ENCODE peak calls at places on chromosomes 11 and 22, in five cellular contexts. One of them, this sample, is unnamed.
A peak's percentile ranks its signal among the peaks of the same experiment; 100 is the strongest.

GRCh38 chr22:17772249-17772962 is 1.9 kb downstream of the BID start:
- DNase-seq in fibroblast of pulmonary artery: no peak
- DNase-seq in stimulated activated CD8-positive, alpha-beta memory T cell treated with anti-CD3 and anti-CD28 coated beads, Interleukin-12 subunit alpha, Interleukin-12 subunit beta, amount 100 ng/mL, for 1 hour: no peak
- DNase-seq in fibroblast of gingiva: peak; percentile 34
- DNase-seq in activated CD4-positive, CD25-positive, alpha-beta regulatory T cell: no peak
- DNase-seq in this sample: no peak

GRCh38 chr11:2204361-2205213 is 33.0 kb upstream of the TH start:
- DNase-seq in fibroblast of pulmonary artery: no peak
- DNase-seq in stimulated activated CD8-positive, alpha-beta memory T cell treated with anti-CD3 and anti-CD28 coated beads, Interleukin-12 subunit alpha, Interleukin-12 subunit beta, amount 100 ng/mL, for 1 hour: no peak
- DNase-seq in activated CD4-positive, CD25-positive, alpha-beta regulatory T cell: no peak
- DNase-seq in fibroblast of gingiva: no peak
- DNase-seq in this sample: no peak

GRCh38 chr11:64546176-64546575 is 44.8 kb upstream of the SLC22A12 start:
- DNase-seq in stimulated activated CD8-positive, alpha-beta memory T cell treated with anti-CD3 and anti-CD28 coated beads, Interleukin-12 subunit alpha, Interleukin-12 subunit beta, amount 100 ng/mL, for 1 hour: no peak
- DNase-seq in activated CD4-positive, CD25-positive, alpha-beta regulatory T cell: no peak
- DNase-seq in fibroblast of pulmonary artery: no peak
- DNase-seq in fibroblast of gingiva: no peak
- DNase-seq in this sample: no peak

GRCh38 chr11:94926698-94927237 is 46.6 kb downstream of the CWC15 start:
- DNase-seq in activated CD4-positive, CD25-positive, alpha-beta regulatory T cell: no peak
- DNase-seq in fibroblast of gingiva: peak; percentile 98
- DNase-seq in stimulated activated CD8-positive, alpha-beta memory T cell treated with anti-CD3 and anti-CD28 coated beads, Interleukin-12 subunit alpha, Interleukin-12 subunit beta, amount 100 ng/mL, for 1 hour: no peak
- DNase-seq in fibroblast of pulmonary artery: peak; percentile 98
- DNase-seq in this sample: peak; percentile 98

GRCh38 chr22:45834241-45834640 is 142.7 kb downstream of the WNT7B start:
- DNase-seq in activated CD4-positive, CD25-positive, alpha-beta regulatory T cell: no peak
- DNase-seq in fibroblast of gingiva: no peak
- DNase-seq in fibroblast of pulmonary artery: no peak
- DNase-seq in stimulated activated CD8-positive, alpha-beta memory T cell treated with anti-CD3 and anti-CD28 coated beads, Interleukin-12 subunit alpha, Interleukin-12 subunit beta, amount 100 ng/mL, for 1 hour: no peak
- DNase-seq in this sample: no peak

GRCh38 chr22:27554106-27554814 is 247.3 kb downstream of the MN1 start:
- DNase-seq in stimulated activated CD8-positive, alpha-beta memory T cell treated with anti-CD3 and anti-CD28 coated beads, Interleukin-12 subunit alpha, Interleukin-12 subunit beta, amount 100 ng/mL, for 1 hour: no peak
- DNase-seq in fibroblast of pulmonary artery: peak; percentile 55
- DNase-seq in fibroblast of gingiva: peak; percentile 62
- DNase-seq in activated CD4-positive, CD25-positive, alpha-beta regulatory T cell: no peak
- DNase-seq in this sample: no peak

GRCh38 chr11:14249121-14249963 is 109.6 kb downstream of the RRAS2 start:
- DNase-seq in activated CD4-positive, CD25-positive, alpha-beta regulatory T cell: peak; percentile 40
- DNase-seq in stimulated activated CD8-positive, alpha-beta memory T cell treated with anti-CD3 and anti-CD28 coated beads, Interleukin-12 subunit alpha, Interleukin-12 subunit beta, amount 100 ng/mL, for 1 hour: peak; percentile 64
- DNase-seq in fibroblast of gingiva: peak; percentile 55
- DNase-seq in fibroblast of pulmonary artery: peak; percentile 70
- DNase-seq in this sample: peak; percentile 70

GRCh38 chr22:24440718-24441405 is 13.5 kb downstream of the ADORA2A start:
- DNase-seq in fibroblast of pulmonary artery: no peak
- DNase-seq in fibroblast of gingiva: no peak
- DNase-seq in activated CD4-positive, CD25-positive, alpha-beta regulatory T cell: no peak
- DNase-seq in stimulated activated CD8-positive, alpha-beta memory T cell treated with anti-CD3 and anti-CD28 coated beads, Interleukin-12 subunit alpha, Interleukin-12 subunit beta, amount 100 ng/mL, for 1 hour: no peak
- DNase-seq in this sample: no peak

GRCh38 chr22:49772692-49773091 is 55.0 kb downstream of the BRD1 start:
- DNase-seq in fibroblast of pulmonary artery: no peak
- DNase-seq in activated CD4-positive, CD25-positive, alpha-beta regulatory T cell: no peak
- DNase-seq in stimulated activated CD8-positive, alpha-beta memory T cell treated with anti-CD3 and anti-CD28 coated beads, Interleukin-12 subunit alpha, Interleukin-12 subunit beta, amount 100 ng/mL, for 1 hour: no peak
- DNase-seq in fibroblast of gingiva: no peak
- DNase-seq in this sample: no peak

GRCh38 chr11:125199915-125200314 is 35.4 kb downstream of the PKNOX2 start:
- DNase-seq in activated CD4-positive, CD25-positive, alpha-beta regulatory T cell: no peak
- DNase-seq in fibroblast of gingiva: no peak
- DNase-seq in stimulated activated CD8-positive, alpha-beta memory T cell treated with anti-CD3 and anti-CD28 coated beads, Interleukin-12 subunit alpha, Interleukin-12 subunit beta, amount 100 ng/mL, for 1 hour: no peak
- DNase-seq in fibroblast of pulmonary artery: no peak
- DNase-seq in this sample: no peak

GRCh38 chr11:8613036-8613435 is 19.0 kb upstream of the STK33 start:
- DNase-seq in stimulated activated CD8-positive, alpha-beta memory T cell treated with anti-CD3 and anti-CD28 coated beads, Interleukin-12 subunit alpha, Interleukin-12 subunit beta, amount 100 ng/mL, for 1 hour: no peak
- DNase-seq in activated CD4-positive, CD25-positive, alpha-beta regulatory T cell: no peak
- DNase-seq in fibroblast of gingiva: no peak
- DNase-seq in fibroblast of pulmonary artery: no peak
- DNase-seq in this sample: peak; percentile 12

GRCh38 chr22:35627267-35628041 is 10.3 kb upstream of the MB start:
- DNase-seq in fibroblast of gingiva: peak; percentile 92
- DNase-seq in fibroblast of pulmonary artery: peak; percentile 91
- DNase-seq in activated CD4-positive, CD25-positive, alpha-beta regulatory T cell: peak; percentile 23
- DNase-seq in stimulated activated CD8-positive, alpha-beta memory T cell treated with anti-CD3 and anti-CD28 coated beads, Interleukin-12 subunit alpha, Interleukin-12 subunit beta, amount 100 ng/mL, for 1 hour: peak; percentile 18
- DNase-seq in this sample: peak; percentile 96

GRCh38 chr11:62400760-62401159 is 18.1 kb upstream of the SCGB1A1 start:
- DNase-seq in fibroblast of pulmonary artery: peak; percentile 82
- DNase-seq in activated CD4-positive, CD25-positive, alpha-beta regulatory T cell: no peak
- DNase-seq in stimulated activated CD8-positive, alpha-beta memory T cell treated with anti-CD3 and anti-CD28 coated beads, Interleukin-12 subunit alpha, Interleukin-12 subunit beta, amount 100 ng/mL, for 1 hour: no peak
- DNase-seq in fibroblast of gingiva: peak; percentile 90
- DNase-seq in this sample: peak; percentile 42

GRCh38 chr11:47786373-47786772 is 19.2 kb upstream of the FNBP4 start:
- DNase-seq in fibroblast of gingiva: peak; percentile 47
- DNase-seq in stimulated activated CD8-positive, alpha-beta memory T cell treated with anti-CD3 and anti-CD28 coated beads, Interleukin-12 subunit alpha, Interleukin-12 subunit beta, amount 100 ng/mL, for 1 hour: no peak
- DNase-seq in fibroblast of pulmonary artery: peak; percentile 62
- DNase-seq in activated CD4-positive, CD25-positive, alpha-beta regulatory T cell: no peak
- DNase-seq in this sample: peak; percentile 86

GRCh38 chr11:75330279-75330678 is 21.2 kb downstream of the ARRB1 start:
- DNase-seq in stimulated activated CD8-positive, alpha-beta memory T cell treated with anti-CD3 and anti-CD28 coated beads, Interleukin-12 subunit alpha, Interleukin-12 subunit beta, amount 100 ng/mL, for 1 hour: no peak
- DNase-seq in fibroblast of gingiva: peak; percentile 19
- DNase-seq in activated CD4-positive, CD25-positive, alpha-beta regulatory T cell: no peak
- DNase-seq in fibroblast of pulmonary artery: no peak
- DNase-seq in this sample: no peak

GRCh38 chr11:94602430-94603372 is 35.5 kb downstream of the PIWIL4 start:
- DNase-seq in fibroblast of pulmonary artery: peak; percentile 81
- DNase-seq in activated CD4-positive, CD25-positive, alpha-beta regulatory T cell: no peak
- DNase-seq in stimulated activated CD8-positive, alpha-beta memory T cell treated with anti-CD3 and anti-CD28 coated beads, Interleukin-12 subunit alpha, Interleukin-12 subunit beta, amount 100 ng/mL, for 1 hour: no peak
- DNase-seq in fibroblast of gingiva: peak; percentile 80
- DNase-seq in this sample: peak; percentile 78

GRCh38 chr11:12876988-12877387 is 132.1 kb upstream of the RASSF10 start:
- DNase-seq in activated CD4-positive, CD25-positive, alpha-beta regulatory T cell: no peak
- DNase-seq in stimulated activated CD8-positive, alpha-beta memory T cell treated with anti-CD3 and anti-CD28 coated beads, Interleukin-12 subunit alpha, Interleukin-12 subunit beta, amount 100 ng/mL, for 1 hour: no peak
- DNase-seq in fibroblast of pulmonary artery: no peak
- DNase-seq in fibroblast of gingiva: no peak
- DNase-seq in this sample: no peak

GRCh38 chr11:77250881-77251640 is 50.4 kb downstream of the GDPD4 start:
- DNase-seq in fibroblast of gingiva: no peak
- DNase-seq in stimulated activated CD8-positive, alpha-beta memory T cell treated with anti-CD3 and anti-CD28 coated beads, Interleukin-12 subunit alpha, Interleukin-12 subunit beta, amount 100 ng/mL, for 1 hour: no peak
- DNase-seq in activated CD4-positive, CD25-positive, alpha-beta regulatory T cell: no peak
- DNase-seq in fibroblast of pulmonary artery: peak; percentile 44
- DNase-seq in this sample: peak; percentile 11

GRCh38 chr11:84526250-84526649 is 1100.9 kb downstream of the DLG2 start:
- DNase-seq in activated CD4-positive, CD25-positive, alpha-beta regulatory T cell: no peak
- DNase-seq in stimulated activated CD8-positive, alpha-beta memory T cell treated with anti-CD3 and anti-CD28 coated beads, Interleukin-12 subunit alpha, Interleukin-12 subunit beta, amount 100 ng/mL, for 1 hour: no peak
- DNase-seq in fibroblast of gingiva: no peak
- DNase-seq in fibroblast of pulmonary artery: peak; percentile 2
- DNase-seq in this sample: no peak

GRCh38 chr11:129605815-129606214 is 209.8 kb upstream of the TMEM45B start:
- DNase-seq in fibroblast of pulmonary artery: no peak
- DNase-seq in activated CD4-positive, CD25-positive, alpha-beta regulatory T cell: no peak
- DNase-seq in stimulated activated CD8-positive, alpha-beta memory T cell treated with anti-CD3 and anti-CD28 coated beads, Interleukin-12 subunit alpha, Interleukin-12 subunit beta, amount 100 ng/mL, for 1 hour: no peak
- DNase-seq in fibroblast of gingiva: no peak
- DNase-seq in this sample: no peak

GRCh38 chr11:64138413-64138812 is 27.5 kb downstream of the MACROD1 start:
- DNase-seq in stimulated activated CD8-positive, alpha-beta memory T cell treated with anti-CD3 and anti-CD28 coated beads, Interleukin-12 subunit alpha, Interleukin-12 subunit beta, amount 100 ng/mL, for 1 hour: no peak
- DNase-seq in fibroblast of gingiva: no peak
- DNase-seq in fibroblast of pulmonary artery: no peak
- DNase-seq in activated CD4-positive, CD25-positive, alpha-beta regulatory T cell: no peak
- DNase-seq in this sample: no peak

GRCh38 chr22:49968831-49969661 is 8.5 kb downstream of the PIM3 start:
- DNase-seq in fibroblast of gingiva: no peak
- DNase-seq in fibroblast of pulmonary artery: no peak
- DNase-seq in activated CD4-positive, CD25-positive, alpha-beta regulatory T cell: no peak
- DNase-seq in stimulated activated CD8-positive, alpha-beta memory T cell treated with anti-CD3 and anti-CD28 coated beads, Interleukin-12 subunit alpha, Interleukin-12 subunit beta, amount 100 ng/mL, for 1 hour: no peak
- DNase-seq in this sample: no peak

GRCh38 chr11:92225206-92225562 is 566 bp downstream of the FAT3 start:
- DNase-seq in fibroblast of gingiva: no peak
- DNase-seq in stimulated activated CD8-positive, alpha-beta memory T cell treated with anti-CD3 and anti-CD28 coated beads, Interleukin-12 subunit alpha, Interleukin-12 subunit beta, amount 100 ng/mL, for 1 hour: no peak
- DNase-seq in fibroblast of pulmonary artery: peak; percentile 8
- DNase-seq in activated CD4-positive, CD25-positive, alpha-beta regulatory T cell: no peak
- DNase-seq in this sample: no peak

GRCh38 chr11:132471491-132471890 is 1060.8 kb downstream of the OPCML start:
- DNase-seq in stimulated activated CD8-positive, alpha-beta memory T cell treated with anti-CD3 and anti-CD28 coated beads, Interleukin-12 subunit alpha, Interleukin-12 subunit beta, amount 100 ng/mL, for 1 hour: no peak
- DNase-seq in fibroblast of gingiva: no peak
- DNase-seq in fibroblast of pulmonary artery: no peak
- DNase-seq in activated CD4-positive, CD25-positive, alpha-beta regulatory T cell: no peak
- DNase-seq in this sample: no peak

GRCh38 chr11:121630041-121630440 is 177.3 kb upstream of the SORL1-AS1 start:
- DNase-seq in fibroblast of gingiva: peak; percentile 66
- DNase-seq in stimulated activated CD8-positive, alpha-beta memory T cell treated with anti-CD3 and anti-CD28 coated beads, Interleukin-12 subunit alpha, Interleukin-12 subunit beta, amount 100 ng/mL, for 1 hour: no peak
- DNase-seq in fibroblast of pulmonary artery: peak; percentile 82
- DNase-seq in activated CD4-positive, CD25-positive, alpha-beta regulatory T cell: no peak
- DNase-seq in this sample: no peak

GRCh38 chr11:85414175-85414574 is 213.0 kb downstream of the DLG2 start:
- DNase-seq in activated CD4-positive, CD25-positive, alpha-beta regulatory T cell: no peak
- DNase-seq in fibroblast of pulmonary artery: no peak
- DNase-seq in fibroblast of gingiva: no peak
- DNase-seq in stimulated activated CD8-positive, alpha-beta memory T cell treated with anti-CD3 and anti-CD28 coated beads, Interleukin-12 subunit alpha, Interleukin-12 subunit beta, amount 100 ng/mL, for 1 hour: no peak
- DNase-seq in this sample: no peak

GRCh38 chr11:119790476-119790875 is 61.5 kb upstream of the NECTIN1 start:
- DNase-seq in fibroblast of pulmonary artery: no peak
- DNase-seq in activated CD4-positive, CD25-positive, alpha-beta regulatory T cell: no peak
- DNase-seq in fibroblast of gingiva: no peak
- DNase-seq in stimulated activated CD8-positive, alpha-beta memory T cell treated with anti-CD3 and anti-CD28 coated beads, Interleukin-12 subunit alpha, Interleukin-12 subunit beta, amount 100 ng/mL, for 1 hour: no peak
- DNase-seq in this sample: no peak

GRCh38 chr11:132992838-132993680 is 539.2 kb downstream of the OPCML start:
- DNase-seq in stimulated activated CD8-positive, alpha-beta memory T cell treated with anti-CD3 and anti-CD28 coated beads, Interleukin-12 subunit alpha, Interleukin-12 subunit beta, amount 100 ng/mL, for 1 hour: no peak
- DNase-seq in fibroblast of pulmonary artery: no peak
- DNase-seq in fibroblast of gingiva: no peak
- DNase-seq in activated CD4-positive, CD25-positive, alpha-beta regulatory T cell: no peak
- DNase-seq in this sample: no peak

GRCh38 chr11:2804189-2804588 is 81.4 kb downstream of the CDKN1C start:
- DNase-seq in fibroblast of gingiva: no peak
- DNase-seq in fibroblast of pulmonary artery: no peak
- DNase-seq in stimulated activated CD8-positive, alpha-beta memory T cell treated with anti-CD3 and anti-CD28 coated beads, Interleukin-12 subunit alpha, Interleukin-12 subunit beta, amount 100 ng/mL, for 1 hour: no peak
- DNase-seq in activated CD4-positive, CD25-positive, alpha-beta regulatory T cell: no peak
- DNase-seq in this sample: no peak

GRCh38 chr11:6431861-6432260 is 8.9 kb downstream of the HPX start:
- DNase-seq in fibroblast of gingiva: peak; percentile 81
- DNase-seq in fibroblast of pulmonary artery: peak; percentile 50
- DNase-seq in activated CD4-positive, CD25-positive, alpha-beta regulatory T cell: no peak
- DNase-seq in stimulated activated CD8-positive, alpha-beta memory T cell treated with anti-CD3 and anti-CD28 coated beads, Interleukin-12 subunit alpha, Interleukin-12 subunit beta, amount 100 ng/mL, for 1 hour: no peak
- DNase-seq in this sample: peak; percentile 64

This sample was measured in cardiac muscle cell.